ENCODE peak calls at places on chromosomes 12 and 14, in eight cellular contexts. K, U, F, D, C, V, O and G are unnamed samples. For H3K9me2 and H3K27me3, the result is how much of the 10 kb centered on the place peaks cover.

GRCh38 chr14:49892301-49892635 is 614 bp upstream of the ARF6 start:
- DNase-seq in V (peak), O (peak), F (peak), U (peak), K (peak), C (peak), D (no peak), G (peak)

GRCh38 chr12:129096968-129097367 is 243.7 kb downstream of the GLT1D1 start:
- DNase-seq in O (no peak), K (no peak), D (no peak), V (no peak), U (no peak), C (no peak), F (no peak), G (no peak)

GRCh38 chr12:104586325-104587048 is 129.7 kb downstream of the CHST11 start:
- DNase-seq in O (no peak), V (no peak), D (no peak), U (no peak), C (no peak), K (no peak), F (no peak), G (no peak)

GRCh38 chr14:83300454-83301064 is 1766.9 kb upstream of the SEL1L start:
- DNase-seq in K (peak), U (peak), O (peak), D (no peak), V (peak), F (peak), C (peak), G (peak)

GRCh38 chr12:102316723-102317122 is 119.1 kb upstream of the PMCH start:
- DNase-seq in U (no peak), D (no peak), O (no peak), F (no peak), K (no peak), C (no peak), V (no peak), G (no peak)

GRCh38 chr14:101781240-101782061 is 19.9 kb downstream of the PPP2R5C start:
- DNase-seq in U (no peak), K (peak), F (peak), V (no peak), D (no peak), O (no peak), C (peak), G (no peak)

GRCh38 chr14:102225386-102225785 is 79.6 kb downstream of the MOK start:
- DNase-seq in U (no peak), V (no peak), K (no peak), C (no peak), D (no peak), F (no peak), O (no peak), G (no peak)

GRCh38 chr14:51852541-51852940 is 7.9 kb upstream of the GNG2 start:
- DNase-seq in D (no peak), O (no peak), F (peak), C (no peak), K (no peak), V (no peak), U (no peak), G (no peak)

GRCh38 chr12:56103066-56103711 is 1.2 kb upstream of the PA2G4 start:
- DNase-seq in U (no peak), F (no peak), O (no peak), K (no peak), C (no peak), D (no peak), V (no peak), G (no peak)

GRCh38 chr12:41605528-41606295 is 417.6 kb downstream of the PDZRN4 start:
- DNase-seq in O (peak), C (no peak), U (peak), D (no peak), K (no peak), F (no peak), V (no peak), G (no peak)

GRCh38 chr14:63245893-63246292 is 41.6 kb downstream of the RHOJ start:
- DNase-seq in K (no peak), O (no peak), D (no peak), U (no peak), V (no peak), F (no peak), C (no peak), G (peak)

GRCh38 chr12:93085383-93086287 is 156.5 kb upstream of the EEA1 start:
- DNase-seq in F (no peak), D (no peak), K (peak), O (no peak), C (no peak), U (no peak), V (no peak), G (no peak)

GRCh38 chr12:131422185-131422515 is 288.7 kb upstream of the SFSWAP start:
- DNase-seq in C (no peak), V (no peak), U (no peak), O (peak), F (no peak), K (no peak), D (no peak), G (no peak)

GRCh38 chr14:65255583-65256443 is 153.5 kb upstream of the MAX start:
- DNase-seq in O (no peak), K (peak), C (peak), V (peak), F (no peak), D (peak), U (no peak), G (peak)

GRCh38 chr12:121536058-121536928 is 44.5 kb downstream of the KDM2B start:
- DNase-seq in K (peak), O (peak), F (peak), C (peak), V (no peak), U (peak), D (no peak), G (peak)

GRCh38 chr12:6552140-6552551 is 3.7 kb downstream of the IFFO1 start:
- DNase-seq in V (no peak), F (peak), O (no peak), U (no peak), K (no peak), C (no peak), D (no peak), G (no peak)

GRCh38 chr14:95195031-95195430 is 37.7 kb upstream of the DICER1 start:
- DNase-seq in V (no peak), K (no peak), U (no peak), F (no peak), C (no peak), D (no peak), O (no peak), G (no peak)

GRCh38 chr12:11657511-11657910 is 8.0 kb downstream of the ETV6 start:
- DNase-seq in U (no peak), F (peak), O (no peak), C (no peak), D (no peak), K (no peak), V (no peak), G (no peak)

GRCh38 chr12:74646831-74647230 is 109.2 kb downstream of the ATXN7L3B start:
- DNase-seq in D (peak), U (peak), O (peak), K (peak), F (peak), C (no peak), V (peak), G (peak)

GRCh38 chr12:43836455-43836989 is 641 bp downstream of the TMEM117 start:
- DNase-seq in D (no peak), K (no peak), O (no peak), V (peak), C (peak), U (peak), F (peak), G (peak)

GRCh38 chr12:7609480-7609879 is 56.2 kb downstream of the APOBEC1 start:
- DNase-seq in K (no peak), V (peak), O (no peak), F (peak), U (peak), D (no peak), C (no peak), G (no peak)

GRCh38 chr14:85533821-85534271 is 3.9 kb downstream of the FLRT2 start:
- DNase-seq in O (no peak), C (no peak), F (peak), D (no peak), V (no peak), U (no peak), K (peak), G (peak)

GRCh38 chr12:89454080-89454848 is 70.3 kb downstream of the GALNT4 start:
- DNase-seq in K (no peak), D (no peak), C (no peak), V (no peak), U (no peak), O (no peak), F (peak), G (no peak)

GRCh38 chr14:22472935-22473854 is 115.8 kb downstream of the DAD1 start:
- DNase-seq in C (peak), U (peak), F (peak), V (peak), D (peak), O (peak), K (peak), G (peak)

GRCh38 chr12:89098390-89099102 is 253.8 kb downstream of the DUSP6 start:
- DNase-seq in C (peak), D (no peak), O (no peak), F (peak), V (no peak), U (no peak), K (peak), G (peak)

GRCh38 chr12:130213249-130213648 is 51.0 kb downstream of the FZD10 start:
- DNase-seq in C (no peak), O (no peak), U (no peak), V (no peak), D (no peak), K (no peak), F (no peak), G (no peak)
- H3K9me2 ChIP-seq in C (under half), O (under half), U (under half), V (under half), D (under half), K (under half), F (under half), G (under half)

GRCh38 chr14:36525746-36526099 is 5.7 kb upstream of the NKX2-1 start:
- DNase-seq in U (no peak), K (no peak), O (no peak), D (no peak), C (no peak), V (no peak), F (no peak), G (no peak)
- H3K27me3 ChIP-seq in U (under half), K (half or more), O (under half), D (under half), C (half or more), V (half or more), F (half or more), G (half or more)

GRCh38 chr12:50004696-50005095 is 20.6 kb downstream of the RACGAP1 start:
- DNase-seq in D (no peak), O (no peak), U (no peak), K (no peak), F (no peak), C (no peak), V (no peak), G (no peak)
- H3K9me2 ChIP-seq in D (under half), O (under half), U (under half), K (under half), F (under half), C (under half), V (under half), G (under half)

GRCh38 chr14:76662580-76662979 is 98.7 kb upstream of the VASH1 start:
- DNase-seq in F (no peak), K (no peak), V (no peak), D (no peak), C (no peak), O (no peak), U (no peak), G (no peak)
- H3K27me3 ChIP-seq in F (under half), K (under half), V (half or more), D (under half), C (under half), O (under half), U (under half), G (under half)

DNA sequence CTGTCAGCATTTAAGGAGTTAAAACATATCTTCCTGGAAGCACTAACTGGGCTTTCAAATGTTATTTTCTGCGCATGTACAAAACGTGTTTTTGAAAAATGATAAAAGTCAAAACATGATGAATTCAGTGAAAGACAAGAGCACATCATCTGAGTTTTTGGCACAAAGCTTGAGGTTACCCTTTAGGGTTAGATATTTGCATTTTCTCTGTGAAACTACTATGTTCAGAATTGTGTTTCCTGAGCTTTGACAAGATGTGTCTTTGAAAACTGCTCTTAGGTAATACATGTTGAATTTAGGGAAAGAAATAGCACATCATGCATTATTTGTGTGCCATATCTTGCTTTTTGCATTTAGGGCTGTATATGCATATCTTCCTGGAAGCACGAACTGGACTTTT is 79.0 kb downstream of the ASCL4 start:
- DNase-seq in C (no peak), D (no peak), K (no peak), F (no peak), V (no peak), O (no peak), U (no peak), G (no peak)
- H3K9me2 ChIP-seq in C (under half), D (under half), K (under half), F (under half), V (under half), O (under half), U (under half), G (under half)